ENCODE peak calls at places on chromosomes 3 and 15, in four cellular contexts. K is H1, Q is GM12878, F is SK-N-SH. P is an unnamed sample.

GRCh38 chr15:60212536-60212935 is 185.2 kb downstream of the ANXA2 start:
- DNase-seq in Q (no peak), F (no peak), K (no peak), P (peak)

GRCh38 chr3:80350771-80351170 is 583.0 kb upstream of the ROBO1 start:
- DNase-seq in Q (no peak), F (no peak), K (no peak), P (no peak)

GRCh38 chr15:47504624-47505256 is 212.6 kb upstream of the SEMA6D start:
- DNase-seq in F (no peak), K (no peak), Q (no peak), P (no peak)

GRCh38 chr3:170204509-170204908 is 17.7 kb upstream of the PRKCI start:
- DNase-seq in K (no peak), Q (no peak), F (no peak), P (no peak)

GRCh38 chr3:71142440-71143161 is 440.9 kb downstream of the FOXP1 start:
- DNase-seq in K (no peak), Q (no peak), F (no peak), P (no peak)

GRCh38 chr3:136245691-136246090 is 4.4 kb upstream of the PCCB start:
- DNase-seq in K (no peak), F (no peak), Q (no peak), P (no peak)

GRCh38 chr15:46304320-46304719 is 669.5 kb downstream of the SQOR start:
- DNase-seq in F (peak), K (peak), Q (no peak), P (peak)

GRCh38 chr3:127053450-127053849 is 70.5 kb downstream of the PLXNA1 start:
- DNase-seq in K (no peak), Q (no peak), F (no peak), P (no peak)

GRCh38 chr3:13705702-13706280 is 156.9 kb downstream of the FBLN2 start:
- DNase-seq in Q (no peak), K (peak), F (no peak), P (no peak)

GRCh38 chr15:62866366-62866765 is 176.2 kb upstream of the TPM1 start:
- DNase-seq in Q (no peak), K (peak), F (no peak), P (no peak)

GRCh38 chr15:94206463-94207167 is 24.7 kb upstream of the MCTP2 start:
- DNase-seq in F (no peak), Q (no peak), K (no peak), P (no peak)

GRCh38 chr3:198079771-198080520 is 119.9 kb downstream of the LMLN start:
- DNase-seq in F (no peak), K (no peak), Q (no peak), P (no peak)

DNA sequence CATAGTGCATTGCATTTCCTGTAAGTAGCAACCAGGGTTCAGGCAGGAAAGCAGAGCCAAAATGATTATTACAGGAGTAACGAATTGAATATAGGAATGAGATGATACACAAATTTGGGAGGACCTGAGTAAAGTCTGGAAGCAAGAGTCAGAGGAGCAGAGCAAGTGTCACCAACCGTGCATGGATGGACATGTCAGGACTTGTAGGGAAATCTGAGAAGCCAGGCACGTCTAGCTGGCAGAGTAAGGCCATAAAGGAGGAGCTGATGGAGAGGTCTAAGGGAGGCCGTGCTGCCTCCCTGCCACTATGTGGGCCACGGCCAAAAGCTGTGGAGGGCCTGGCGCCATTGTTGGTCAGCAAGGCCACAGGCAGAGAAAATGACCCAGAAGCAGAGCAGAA is 22.4 kb downstream of the GJD2 start:
- DNase-seq in Q (no peak), K (no peak), F (no peak), P (no peak)
- TF ChIP-seq TCF12 in Q (no peak), K (no peak), F (no peak), P (no peak)

GRCh38 chr3:150277444-150277843 is 130.7 kb upstream of the TSC22D2 start:
- DNase-seq in Q (no peak), F (no peak), K (no peak), P (no peak)
- TF ChIP-seq TCF12 in Q (no peak), F (no peak), K (no peak), P (no peak)

GRCh38 chr3:128745742-128746141 is 19.8 kb downstream of the RAB7A start:
- DNase-seq in K (no peak), Q (no peak), F (no peak), P (peak)

GRCh38 chr3:128742821-128743594 is 17.0 kb downstream of the RAB7A start:
- DNase-seq in F (no peak), K (no peak), Q (no peak), P (no peak)

GRCh38 chr3:128749035-128749434 is 23.1 kb downstream of the RAB7A start:
- DNase-seq in F (no peak), K (no peak), Q (no peak), P (no peak)

GRCh38 chr3:128748527-128748926 is 22.5 kb downstream of the RAB7A start:
- DNase-seq in K (no peak), F (no peak), Q (no peak), P (no peak)

GRCh38 chr3:128746881-128747280 is 20.9 kb downstream of the RAB7A start:
- DNase-seq in F (no peak), Q (no peak), K (no peak), P (no peak)
- TF ChIP-seq TCF12 in F (no peak), Q (no peak), K (no peak), P (no peak)

GRCh38 chr3:54510506-54510905 is 388.2 kb downstream of the CACNA2D3 start:
- DNase-seq in F (no peak), Q (no peak), K (peak), P (no peak)
- TF ChIP-seq TCF12 in F (no peak), Q (no peak), K (no peak), P (no peak)

GRCh38 chr3:69972672-69973071 is 26.9 kb upstream of the SAMMSON start:
- DNase-seq in F (no peak), Q (no peak), K (no peak), P (no peak)
- TF ChIP-seq TCF12 in F (no peak), Q (no peak), K (no peak), P (no peak)

GRCh38 chr15:73602992-73603391 is 30.2 kb downstream of the NPTN start:
- DNase-seq in F (no peak), K (no peak), Q (no peak), P (no peak)

GRCh38 chr15:73599934-73600333 is 33.3 kb downstream of the NPTN start:
- DNase-seq in F (no peak), K (no peak), Q (no peak), P (no peak)

GRCh38 chr15:73602444-73602843 is 30.7 kb downstream of the NPTN start:
- DNase-seq in K (no peak), Q (no peak), F (no peak), P (no peak)

GRCh38 chr15:73600413-73601050 is 32.7 kb downstream of the NPTN start:
- DNase-seq in F (no peak), K (no peak), Q (no peak), P (no peak)

DNA sequence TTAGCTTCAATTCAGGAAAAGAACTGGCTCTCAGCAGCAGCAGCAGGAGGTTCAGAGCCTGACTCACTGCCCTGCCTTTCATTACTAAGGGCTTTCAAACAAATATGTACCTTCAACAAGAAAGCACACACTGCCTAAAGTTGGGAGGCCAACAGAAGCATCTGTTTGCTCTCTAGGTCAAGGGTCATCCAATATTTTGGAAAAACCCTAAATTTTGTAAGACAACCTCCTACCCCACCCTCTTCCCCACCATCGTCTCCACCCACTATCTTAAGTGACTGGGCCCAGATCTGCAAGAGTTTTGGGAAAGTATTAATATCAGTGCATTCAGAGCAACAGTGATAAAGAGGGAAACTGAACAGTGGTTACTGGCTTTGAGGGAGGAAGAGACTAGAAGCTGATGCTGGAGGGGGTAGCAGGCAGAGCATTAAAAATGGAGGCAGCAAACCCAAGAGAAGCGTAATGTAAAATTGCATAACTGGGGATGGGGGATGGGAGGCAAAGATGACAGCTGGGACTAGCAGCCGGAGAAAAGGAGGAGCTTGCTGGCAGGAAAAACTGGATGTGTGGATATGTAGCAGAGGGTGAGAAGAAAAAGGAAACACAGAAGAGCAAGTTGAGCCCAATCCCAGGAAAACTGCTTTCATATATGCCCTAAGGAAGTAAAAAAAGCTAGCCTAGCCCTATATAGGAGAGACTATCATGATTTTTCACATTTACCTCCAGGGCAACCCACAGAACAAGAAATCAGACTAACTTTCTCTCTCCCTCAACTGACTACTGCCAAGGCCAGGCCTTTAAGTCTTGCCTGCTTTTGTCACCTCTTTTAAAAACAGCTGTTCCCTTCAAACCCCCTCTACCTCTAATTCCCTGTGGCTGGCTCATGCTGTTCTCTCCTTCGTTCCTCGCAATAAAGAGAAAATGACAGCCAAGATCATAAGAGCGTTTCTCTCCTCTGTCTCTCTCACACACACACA is 31.5 kb downstream of the NPTN start:
- DNase-seq in Q (no peak), K (no peak), F (no peak), P (peak)
- TF ChIP-seq TCF12 in Q (no peak), K (no peak), F (peak), P (no peak)